ENCODE peak calls at places on chromosomes 13 and 19, in six cellular contexts. Y is esophagus squamous epithelium, A is upper lobe of right lung, B is breast epithelium, H is colonic mucosa, D is prostate gland. U is an unnamed sample.

GRCh38 chr19:49809155-49809986 is 3.7 kb downstream of the FUZ start:
- DNase-seq in Y (no peak), A (peak), B (peak), H (peak), D (peak), U (peak)

GRCh38 chr19:3465552-3465951 is 14.8 kb downstream of the SMIM24 start:
- DNase-seq in Y (no peak), A (no peak), B (no peak), H (no peak), D (no peak), U (no peak)

GRCh38 chr13:77143325-77143907 is 116.5 kb upstream of the FBXL3 start:
- DNase-seq in Y (no peak), A (no peak), B (no peak), H (no peak), D (peak), U (no peak)

GRCh38 chr13:78309497-78310180 is 293.7 kb downstream of the POU4F1 start:
- DNase-seq in Y (no peak), A (no peak), B (no peak), H (no peak), D (no peak), U (no peak)

GRCh38 chr19:2866495-2867024 is 575 bp upstream of the ZNF556 start:
- DNase-seq in Y (no peak), A (no peak), B (no peak), H (no peak), D (no peak), U (no peak)

GRCh38 chr13:57631607-57632275 is at the start of gene PCDH17:
- DNase-seq in Y (no peak), A (peak), B (no peak), H (no peak), D (no peak), U (peak)

GRCh38 chr13:63699948-63700347 is 2284.3 kb upstream of the PCDH20 start:
- DNase-seq in Y (no peak), A (peak), B (no peak), H (no peak), D (no peak), U (no peak)

GRCh38 chr19:36072081-36072480 is 17.4 kb downstream of the WDR62 start:
- DNase-seq in Y (no peak), A (no peak), B (no peak), H (no peak), D (no peak), U (no peak)

GRCh38 chr19:17049711-17050280 is 23.2 kb upstream of the CPAMD8 start:
- DNase-seq in Y (no peak), A (no peak), B (no peak), H (peak), D (peak), U (no peak)

GRCh38 chr13:35854286-35854685 is 276.9 kb downstream of the DCLK1 start:
- DNase-seq in Y (no peak), A (no peak), B (no peak), H (no peak), D (no peak), U (no peak)

DNA sequence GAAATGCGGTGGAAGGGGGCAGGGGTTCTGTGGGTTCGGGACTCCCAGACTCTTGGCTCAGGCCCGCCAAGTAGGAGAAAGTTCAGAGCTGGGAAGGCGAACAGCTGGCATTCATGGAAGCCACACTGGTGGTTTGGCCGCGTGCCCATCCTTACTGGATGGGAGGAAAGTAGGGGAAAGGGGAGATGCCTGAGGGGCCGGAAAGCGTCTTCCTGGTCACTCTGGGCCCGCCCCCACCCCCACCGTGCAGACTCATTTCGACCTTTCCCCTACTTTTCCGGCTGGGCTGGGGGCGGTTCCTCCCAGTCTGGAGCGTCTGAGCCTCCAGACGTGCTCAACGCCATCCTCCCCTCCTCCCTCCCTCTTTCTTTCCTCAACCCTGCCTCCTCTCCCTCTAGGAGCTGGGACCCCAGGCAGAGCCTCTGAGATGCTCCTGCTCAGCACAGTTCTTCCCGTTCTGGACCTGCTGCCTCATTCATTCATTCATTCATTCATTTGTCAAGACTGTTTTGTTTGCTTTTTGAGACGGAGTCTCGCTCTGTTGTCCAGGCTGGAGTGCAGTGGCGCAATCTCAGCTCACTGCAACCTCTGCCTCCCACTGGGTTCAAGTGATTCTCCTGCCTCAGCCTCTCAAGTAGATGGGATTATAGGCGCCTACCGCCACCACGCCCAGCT is 3.5 kb downstream of the ANGPTL4 start:
- DNase-seq in Y (no peak), A (peak), B (peak), H (peak), D (peak), U (peak)
- H3K27ac ChIP-seq in Y (peak), A (peak), B (peak), H (peak), D (peak), U (peak)

DNA sequence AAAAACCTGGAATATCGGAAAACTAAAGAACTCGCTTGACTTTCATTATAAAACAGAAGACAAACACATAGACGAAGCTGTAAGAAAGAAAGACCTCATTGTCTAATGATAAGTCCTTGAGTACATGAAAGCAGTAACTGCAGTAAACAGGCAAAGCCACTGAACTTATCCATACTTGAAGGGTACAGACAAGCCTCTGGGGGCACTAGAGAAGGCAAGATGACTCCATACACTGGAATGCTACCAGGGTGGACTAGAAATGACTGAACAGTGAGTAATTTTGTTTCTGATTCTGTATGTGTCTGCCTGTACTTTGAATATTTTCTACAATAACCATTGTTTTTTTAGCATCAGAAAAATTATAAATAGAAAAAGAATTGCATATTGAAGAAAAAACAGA is 507.9 kb downstream of the UQCRFS1 start:
- DNase-seq in Y (no peak), A (no peak), B (no peak), H (no peak), D (no peak), U (no peak)
- TF ChIP-seq CTCF in Y (no peak), A (no peak), B (no peak), H (no peak), D (no peak), U (no peak)

GRCh38 chr13:97268772-97269171 is 46.6 kb downstream of the MBNL2 start:
- DNase-seq in Y (no peak), A (no peak), B (no peak), H (no peak), D (no peak), U (no peak)
- H3K27ac ChIP-seq in Y (peak), A (no peak), B (peak), H (no peak), D (no peak), U (no peak)

GRCh38 chr19:8363803-8364771 is at the start of gene ANGPTL4:
- DNase-seq in Y (no peak), A (peak), B (peak), H (peak), D (peak), U (peak)
- TF ChIP-seq CTCF in Y (peak), A (no peak), B (no peak), H (no peak), D (peak), U (no peak)

GRCh38 chr19:6239401-6239844 is 40.4 kb downstream of the MLLT1 start:
- DNase-seq in Y (no peak), A (peak), B (peak), H (no peak), D (no peak), U (no peak)
- H3K27ac ChIP-seq in Y (peak), A (peak), B (peak), H (no peak), D (peak), U (no peak)

DNA sequence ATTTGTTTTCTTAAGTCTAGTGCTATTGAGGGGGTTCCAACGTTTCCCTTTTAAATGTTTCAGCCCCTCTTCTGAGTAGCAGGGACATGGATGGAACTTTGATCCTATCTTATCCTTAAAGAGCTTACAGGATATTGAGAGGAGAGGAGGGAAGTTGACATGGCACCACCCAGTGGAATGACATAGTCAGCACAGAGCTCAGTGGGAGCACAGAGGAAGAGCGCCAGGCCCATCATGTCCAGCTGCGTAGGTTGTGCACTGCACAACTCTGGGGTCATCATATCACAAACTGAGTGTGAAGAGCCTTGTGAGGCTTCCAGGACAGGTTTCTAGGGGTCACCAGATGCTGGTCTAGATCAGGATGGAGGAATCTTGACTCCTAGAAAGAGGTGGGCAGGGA is 4.6 kb upstream of the CDC42EP5 start:
- DNase-seq in Y (no peak), A (no peak), B (no peak), H (peak), D (no peak), U (no peak)
- TF ChIP-seq CTCF in Y (no peak), A (no peak), B (no peak), H (peak), D (no peak), U (no peak)

U was measured in dorsolateral prefrontal cortex.